ENCODE peak calls at places on chromosomes 12 and 14, in nine cellular contexts. X, P, N, U, C, D, J, M and T are unnamed samples.

GRCh38 chr12:175250-175649 is 38.7 kb downstream of the SLC6A12 start:
- DNase-seq in X (no peak), P (no peak), N (no peak), U (no peak), C (no peak), D (peak; percentile 76), J (peak; percentile 19), M (no peak), T (no peak)

GRCh38 chr14:92496458-92496857 is 17.1 kb upstream of the RIN3 start:
- DNase-seq in X (no peak), P (no peak), N (no peak), U (no peak), C (no peak), D (no peak), J (no peak), M (no peak), T (no peak)

GRCh38 chr12:8860165-8860961 is 37.9 kb downstream of the A2ML1 start:
- DNase-seq in X (peak; percentile 35), P (peak; percentile 29), N (peak; percentile 19), U (peak; percentile 36), C (peak; percentile 71), D (peak; percentile 11), J (peak; percentile 53), M (peak; percentile 31), T (peak; percentile 68)

GRCh38 chr14:31084385-31084784 is 58.2 kb upstream of the STRN3 start:
- DNase-seq in X (peak; percentile 84), P (no peak), N (no peak), U (no peak), C (no peak), D (no peak), J (no peak), M (no peak), T (peak; percentile 86)

GRCh38 chr12:12282202-12282601 is 15.4 kb upstream of the LRP6 start:
- DNase-seq in X (no peak), P (no peak), N (no peak), U (no peak), C (no peak), D (no peak), J (no peak), M (no peak), T (no peak)

GRCh38 chr12:26271889-26272492 is 76.6 kb downstream of the SSPN start:
- DNase-seq in X (no peak), P (peak; percentile 30), N (no peak), U (peak; percentile 68), C (peak; percentile 27), D (no peak), J (peak; percentile 93), M (peak; percentile 86), T (no peak)

GRCh38 chr14:68785817-68786490 is 6.9 kb downstream of the ZFP36L1 start:
- DNase-seq in X (peak; percentile 38), P (peak; percentile 47), N (peak; percentile 56), U (peak; percentile 18), C (peak; percentile 82), D (no peak), J (peak; percentile 98), M (peak; percentile 41), T (no peak)

GRCh38 chr12:47360771-47361388 is 281.1 kb upstream of the AMIGO2 start:
- DNase-seq in X (no peak), P (no peak), N (peak; percentile 42), U (no peak), C (no peak), D (no peak), J (no peak), M (peak; percentile 19), T (peak; percentile 25)

GRCh38 chr12:71426648-71427047 is 12.9 kb upstream of the LGR5 start:
- DNase-seq in X (no peak), P (no peak), N (no peak), U (peak; percentile 50), C (no peak), D (no peak), J (no peak), M (peak; percentile 39), T (no peak)

GRCh38 chr12:31362759-31363415 is 36.9 kb upstream of the SINHCAF start:
- DNase-seq in X (peak; percentile 15), P (peak; percentile 39), N (no peak), U (peak; percentile 26), C (no peak), D (no peak), J (no peak), M (no peak), T (peak; percentile 77)

GRCh38 chr14:99025418-99025817 is 246.6 kb downstream of the BCL11B start:
- DNase-seq in X (no peak), P (no peak), N (no peak), U (no peak), C (no peak), D (no peak), J (no peak), M (no peak), T (no peak)

GRCh38 chr14:61651355-61651754 is 44.0 kb upstream of the HIF1A start:
- DNase-seq in X (no peak), P (no peak), N (no peak), U (no peak), C (no peak), D (no peak), J (no peak), M (no peak), T (no peak)

GRCh38 chr14:81276699-81277069 is 55.9 kb upstream of the GTF2A1 start:
- DNase-seq in X (no peak), P (no peak), N (no peak), U (no peak), C (no peak), D (no peak), J (no peak), M (no peak), T (no peak)

GRCh38 chr12:27551172-27551840 is 27.3 kb downstream of the PPFIBP1 start:
- DNase-seq in X (no peak), P (no peak), N (no peak), U (no peak), C (no peak), D (no peak), J (no peak), M (no peak), T (no peak)

GRCh38 chr14:68784298-68784910 is 8.5 kb downstream of the ZFP36L1 start:
- DNase-seq in X (no peak), P (peak; percentile 53), N (no peak), U (peak; percentile 50), C (peak; percentile 98), D (no peak), J (peak; percentile 100), M (peak; percentile 68), T (no peak)